ENCODE peak calls at places on chromosomes 12 and 14, in eight cellular contexts. One of them, this sample, is unnamed.

GRCh38 chr12:28424965-28425364 is 234.7 kb downstream of the CCDC91 start:
- DNase-seq in stimulated activated CD4-positive, alpha-beta T cell treated with anti-CD3 and anti-CD28 coated beads, Interleukin-15, amount 100 ng/mL, for 1 hour: no peak
- DNase-seq in GM12891: no peak
- DNase-seq in stimulated activated CD8-positive, alpha-beta memory T cell treated with anti-CD3 and anti-CD28 coated beads, Interleukin-4, amount 100 ng/mL, for 1 hour: no peak
- DNase-seq in activated naive CD4-positive, alpha-beta T cell: no peak
- DNase-seq in stimulated activated naive CD8-positive, alpha-beta T cell treated with anti-CD3 and anti-CD28 coated beads, Interleukin-15, amount 100 ng/mL, for 72 hours: no peak
- DNase-seq in left kidney: peak
- DNase-seq in frontal cortex: no peak
- DNase-seq in this sample: no peak

GRCh38 chr12:107748472-107748871 is 12.5 kb downstream of the PRDM4 start:
- DNase-seq in stimulated activated CD4-positive, alpha-beta T cell treated with anti-CD3 and anti-CD28 coated beads, Interleukin-15, amount 100 ng/mL, for 1 hour: no peak
- DNase-seq in GM12891: no peak
- DNase-seq in stimulated activated CD8-positive, alpha-beta memory T cell treated with anti-CD3 and anti-CD28 coated beads, Interleukin-4, amount 100 ng/mL, for 1 hour: no peak
- DNase-seq in activated naive CD4-positive, alpha-beta T cell: no peak
- DNase-seq in stimulated activated naive CD8-positive, alpha-beta T cell treated with anti-CD3 and anti-CD28 coated beads, Interleukin-15, amount 100 ng/mL, for 72 hours: no peak
- DNase-seq in left kidney: no peak
- DNase-seq in frontal cortex: no peak
- DNase-seq in this sample: no peak

GRCh38 chr12:31234053-31234835 is 91.7 kb downstream of the SINHCAF start:
- DNase-seq in stimulated activated CD4-positive, alpha-beta T cell treated with anti-CD3 and anti-CD28 coated beads, Interleukin-15, amount 100 ng/mL, for 1 hour: no peak
- DNase-seq in GM12891: no peak
- DNase-seq in stimulated activated CD8-positive, alpha-beta memory T cell treated with anti-CD3 and anti-CD28 coated beads, Interleukin-4, amount 100 ng/mL, for 1 hour: no peak
- DNase-seq in activated naive CD4-positive, alpha-beta T cell: no peak
- DNase-seq in stimulated activated naive CD8-positive, alpha-beta T cell treated with anti-CD3 and anti-CD28 coated beads, Interleukin-15, amount 100 ng/mL, for 72 hours: no peak
- DNase-seq in left kidney: no peak
- DNase-seq in frontal cortex: no peak
- DNase-seq in this sample: no peak

GRCh38 chr14:53214384-53214783 is 61.3 kb upstream of the DDHD1 start:
- DNase-seq in stimulated activated CD4-positive, alpha-beta T cell treated with anti-CD3 and anti-CD28 coated beads, Interleukin-15, amount 100 ng/mL, for 1 hour: no peak
- DNase-seq in GM12891: no peak
- DNase-seq in stimulated activated CD8-positive, alpha-beta memory T cell treated with anti-CD3 and anti-CD28 coated beads, Interleukin-4, amount 100 ng/mL, for 1 hour: no peak
- DNase-seq in activated naive CD4-positive, alpha-beta T cell: no peak
- DNase-seq in stimulated activated naive CD8-positive, alpha-beta T cell treated with anti-CD3 and anti-CD28 coated beads, Interleukin-15, amount 100 ng/mL, for 72 hours: no peak
- DNase-seq in left kidney: peak
- DNase-seq in frontal cortex: no peak
- DNase-seq in this sample: no peak

GRCh38 chr14:64758711-64759554 is 54.7 kb downstream of the PLEKHG3 start:
- DNase-seq in stimulated activated CD4-positive, alpha-beta T cell treated with anti-CD3 and anti-CD28 coated beads, Interleukin-15, amount 100 ng/mL, for 1 hour: no peak
- DNase-seq in GM12891: no peak
- DNase-seq in stimulated activated CD8-positive, alpha-beta memory T cell treated with anti-CD3 and anti-CD28 coated beads, Interleukin-4, amount 100 ng/mL, for 1 hour: no peak
- DNase-seq in activated naive CD4-positive, alpha-beta T cell: no peak
- DNase-seq in stimulated activated naive CD8-positive, alpha-beta T cell treated with anti-CD3 and anti-CD28 coated beads, Interleukin-15, amount 100 ng/mL, for 72 hours: no peak
- DNase-seq in left kidney: peak
- DNase-seq in frontal cortex: no peak
- DNase-seq in this sample: no peak

GRCh38 chr14:64979336-64980074 is 7.2 kb upstream of the FNTB start:
- DNase-seq in stimulated activated CD4-positive, alpha-beta T cell treated with anti-CD3 and anti-CD28 coated beads, Interleukin-15, amount 100 ng/mL, for 1 hour: no peak
- DNase-seq in GM12891: no peak
- DNase-seq in stimulated activated CD8-positive, alpha-beta memory T cell treated with anti-CD3 and anti-CD28 coated beads, Interleukin-4, amount 100 ng/mL, for 1 hour: no peak
- DNase-seq in activated naive CD4-positive, alpha-beta T cell: no peak
- DNase-seq in stimulated activated naive CD8-positive, alpha-beta T cell treated with anti-CD3 and anti-CD28 coated beads, Interleukin-15, amount 100 ng/mL, for 72 hours: no peak
- DNase-seq in left kidney: peak
- DNase-seq in frontal cortex: no peak
- DNase-seq in this sample: no peak

GRCh38 chr12:70719672-70720420 is 82.6 kb upstream of the PTPRB start:
- DNase-seq in stimulated activated CD4-positive, alpha-beta T cell treated with anti-CD3 and anti-CD28 coated beads, Interleukin-15, amount 100 ng/mL, for 1 hour: no peak
- DNase-seq in GM12891: no peak
- DNase-seq in stimulated activated CD8-positive, alpha-beta memory T cell treated with anti-CD3 and anti-CD28 coated beads, Interleukin-4, amount 100 ng/mL, for 1 hour: no peak
- DNase-seq in activated naive CD4-positive, alpha-beta T cell: no peak
- DNase-seq in stimulated activated naive CD8-positive, alpha-beta T cell treated with anti-CD3 and anti-CD28 coated beads, Interleukin-15, amount 100 ng/mL, for 72 hours: peak
- DNase-seq in left kidney: peak
- DNase-seq in frontal cortex: peak
- DNase-seq in this sample: no peak

GRCh38 chr12:571795-572531 is 91.3 kb downstream of the NINJ2 start:
- DNase-seq in stimulated activated CD4-positive, alpha-beta T cell treated with anti-CD3 and anti-CD28 coated beads, Interleukin-15, amount 100 ng/mL, for 1 hour: no peak
- DNase-seq in GM12891: no peak
- DNase-seq in stimulated activated CD8-positive, alpha-beta memory T cell treated with anti-CD3 and anti-CD28 coated beads, Interleukin-4, amount 100 ng/mL, for 1 hour: no peak
- DNase-seq in activated naive CD4-positive, alpha-beta T cell: no peak
- DNase-seq in stimulated activated naive CD8-positive, alpha-beta T cell treated with anti-CD3 and anti-CD28 coated beads, Interleukin-15, amount 100 ng/mL, for 72 hours: no peak
- DNase-seq in left kidney: no peak
- DNase-seq in frontal cortex: no peak
- DNase-seq in this sample: peak

GRCh38 chr12:19421503-19422282 is 17.6 kb upstream of the AEBP2 start:
- DNase-seq in stimulated activated CD4-positive, alpha-beta T cell treated with anti-CD3 and anti-CD28 coated beads, Interleukin-15, amount 100 ng/mL, for 1 hour: no peak
- DNase-seq in GM12891: no peak
- DNase-seq in stimulated activated CD8-positive, alpha-beta memory T cell treated with anti-CD3 and anti-CD28 coated beads, Interleukin-4, amount 100 ng/mL, for 1 hour: no peak
- DNase-seq in activated naive CD4-positive, alpha-beta T cell: no peak
- DNase-seq in stimulated activated naive CD8-positive, alpha-beta T cell treated with anti-CD3 and anti-CD28 coated beads, Interleukin-15, amount 100 ng/mL, for 72 hours: no peak
- DNase-seq in left kidney: no peak
- DNase-seq in frontal cortex: no peak
- DNase-seq in this sample: no peak

GRCh38 chr12:102120564-102120873 is 536 bp downstream of the PARPBP start:
- DNase-seq in stimulated activated CD4-positive, alpha-beta T cell treated with anti-CD3 and anti-CD28 coated beads, Interleukin-15, amount 100 ng/mL, for 1 hour: no peak
- DNase-seq in GM12891: no peak
- DNase-seq in stimulated activated CD8-positive, alpha-beta memory T cell treated with anti-CD3 and anti-CD28 coated beads, Interleukin-4, amount 100 ng/mL, for 1 hour: no peak
- DNase-seq in activated naive CD4-positive, alpha-beta T cell: no peak
- DNase-seq in stimulated activated naive CD8-positive, alpha-beta T cell treated with anti-CD3 and anti-CD28 coated beads, Interleukin-15, amount 100 ng/mL, for 72 hours: no peak
- DNase-seq in left kidney: no peak
- DNase-seq in frontal cortex: no peak
- DNase-seq in this sample: no peak

This sample was measured in GOT3.